ENCODE peak calls at places on chromosomes 6 and 20, in six cellular contexts. One of them, this sample, is unnamed.

GRCh38 chr6:155448823-155449789 is 6.5 kb downstream of the NOX3 start:
- DNase-seq in K562: no peak
- DNase-seq in H1: no peak
- DNase-seq in endothelial cell of umbilical vein: peak; percentile 48
- DNase-seq in HepG2: no peak
- DNase-seq in WTC11: no peak
- DNase-seq in this sample: no peak

GRCh38 chr20:25277051-25277801 is 29.3 kb downstream of the PYGB start:
- DNase-seq in H1: no peak
- DNase-seq in K562: no peak
- DNase-seq in endothelial cell of umbilical vein: no peak
- DNase-seq in WTC11: peak; percentile 6
- DNase-seq in HepG2: no peak
- DNase-seq in this sample: no peak

GRCh38 chr6:44234101-44235090 is 11.0 kb downstream of the SLC29A1 start:
- DNase-seq in H1: no peak
- DNase-seq in endothelial cell of umbilical vein: peak; percentile 69
- DNase-seq in K562: peak; percentile 83
- DNase-seq in WTC11: peak; percentile 79
- DNase-seq in HepG2: peak; percentile 78
- DNase-seq in this sample: peak; percentile 61

GRCh38 chr6:115514656-115515055 is 546.0 kb downstream of the FRK start:
- DNase-seq in H1: no peak
- DNase-seq in K562: no peak
- DNase-seq in HepG2: no peak
- DNase-seq in WTC11: no peak
- DNase-seq in endothelial cell of umbilical vein: no peak
- DNase-seq in this sample: no peak

GRCh38 chr6:75023634-75024033 is 182.2 kb downstream of the COL12A1 start:
- DNase-seq in WTC11: no peak
- DNase-seq in H1: no peak
- DNase-seq in endothelial cell of umbilical vein: peak; percentile 70
- DNase-seq in K562: no peak
- DNase-seq in HepG2: no peak
- DNase-seq in this sample: no peak

GRCh38 chr6:56961151-56961550 is 6.2 kb downstream of the BEND6 start:
- DNase-seq in WTC11: no peak
- DNase-seq in HepG2: no peak
- DNase-seq in H1: no peak
- DNase-seq in K562: no peak
- DNase-seq in endothelial cell of umbilical vein: no peak
- DNase-seq in this sample: peak; percentile 10

GRCh38 chr6:22737331-22737730 is 168.0 kb downstream of the HDGFL1 start:
- DNase-seq in H1: peak; percentile 44
- DNase-seq in endothelial cell of umbilical vein: peak; percentile 52
- DNase-seq in K562: no peak
- DNase-seq in HepG2: no peak
- DNase-seq in WTC11: peak; percentile 67
- DNase-seq in this sample: peak; percentile 34

GRCh38 chr6:2503816-2504494 is 246.8 kb downstream of the MYLK4 start:
- DNase-seq in H1: no peak
- DNase-seq in HepG2: peak; percentile 55
- DNase-seq in K562: no peak
- DNase-seq in endothelial cell of umbilical vein: no peak
- DNase-seq in WTC11: no peak
- DNase-seq in this sample: peak; percentile 77

GRCh38 chr20:61371501-61372150 is 119.6 kb downstream of the CDH4 start:
- DNase-seq in K562: no peak
- DNase-seq in HepG2: no peak
- DNase-seq in endothelial cell of umbilical vein: no peak
- DNase-seq in WTC11: no peak
- DNase-seq in H1: no peak
- DNase-seq in this sample: no peak

GRCh38 chr6:7115452-7116223 is 7.9 kb downstream of the RREB1 start:
- DNase-seq in WTC11: no peak
- DNase-seq in H1: no peak
- DNase-seq in K562: no peak
- DNase-seq in endothelial cell of umbilical vein: no peak
- DNase-seq in HepG2: no peak
- DNase-seq in this sample: no peak

GRCh38 chr6:148027201-148027600 is 315.4 kb upstream of the SASH1 start:
- DNase-seq in K562: no peak
- DNase-seq in endothelial cell of umbilical vein: no peak
- DNase-seq in HepG2: no peak
- DNase-seq in WTC11: no peak
- DNase-seq in H1: no peak
- DNase-seq in this sample: no peak

GRCh38 chr6:85673198-85674139 is 30.8 kb upstream of the SYNCRIP start:
- DNase-seq in H1: no peak
- DNase-seq in HepG2: no peak
- DNase-seq in WTC11: no peak
- DNase-seq in endothelial cell of umbilical vein: no peak
- DNase-seq in K562: no peak
- DNase-seq in this sample: no peak

GRCh38 chr20:48875914-48876240 is 45.6 kb upstream of the ARFGEF2 start:
- DNase-seq in WTC11: no peak
- DNase-seq in K562: peak; percentile 33
- DNase-seq in endothelial cell of umbilical vein: no peak
- DNase-seq in H1: no peak
- DNase-seq in HepG2: no peak
- DNase-seq in this sample: no peak

GRCh38 chr6:169990095-169991030 is 238.9 kb downstream of the ERMARD start:
- DNase-seq in WTC11: no peak
- DNase-seq in endothelial cell of umbilical vein: peak; percentile 26
- DNase-seq in HepG2: no peak
- DNase-seq in K562: no peak
- DNase-seq in H1: no peak
- DNase-seq in this sample: no peak

GRCh38 chr6:44989391-44989790 is 338.7 kb upstream of the RUNX2 start:
- DNase-seq in H1: no peak
- DNase-seq in HepG2: no peak
- DNase-seq in endothelial cell of umbilical vein: no peak
- DNase-seq in WTC11: no peak
- DNase-seq in K562: no peak
- DNase-seq in this sample: no peak

DNA sequence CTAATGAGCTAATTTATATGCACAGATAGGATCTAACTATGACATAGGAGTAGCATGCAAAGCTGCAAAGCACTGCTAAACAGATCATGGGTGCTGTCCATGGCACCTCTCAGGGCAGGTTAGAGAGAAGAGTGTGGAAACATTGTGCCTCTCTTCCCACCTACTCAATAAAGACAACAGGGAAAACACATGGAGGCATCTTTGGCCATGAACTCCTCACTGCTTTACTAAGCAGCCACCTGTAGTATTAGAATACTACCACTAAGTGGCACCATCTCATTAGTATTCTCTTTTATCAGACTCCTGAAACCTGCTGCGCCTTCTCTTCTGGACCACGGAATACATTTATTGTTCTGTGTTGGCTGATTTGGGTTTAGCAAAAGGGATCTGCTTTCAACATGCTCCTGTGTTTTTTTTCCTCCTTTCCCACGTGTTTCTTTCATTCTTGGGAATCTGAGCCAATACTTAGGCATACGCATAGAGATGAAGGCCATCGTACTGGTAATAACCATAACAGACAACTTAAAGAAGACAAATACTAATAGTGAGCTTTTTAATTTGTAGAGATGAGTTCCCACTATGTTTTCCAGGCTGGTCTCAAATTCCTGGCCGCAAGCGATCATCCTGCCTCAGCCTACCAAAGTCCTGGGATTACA is 9.4 kb upstream of the HDDC2 start:
- DNase-seq in HepG2: peak; percentile 68
- DNase-seq in K562: peak; percentile 50
- DNase-seq in WTC11: no peak
- DNase-seq in endothelial cell of umbilical vein: peak; percentile 64
- DNase-seq in H1: no peak
- DNase-seq in this sample: peak; percentile 63
- TF ChIP-seq JUN in HepG2: no peak
- TF ChIP-seq JUN in K562: no peak
- TF ChIP-seq JUN in WTC11: no peak
- TF ChIP-seq JUN in endothelial cell of umbilical vein: no peak
- TF ChIP-seq JUN in H1: no peak
- TF ChIP-seq JUN in this sample: no peak

GRCh38 chr6:70686548-70687133 is 19.0 kb downstream of the SMAP1 start:
- DNase-seq in WTC11: no peak
- DNase-seq in HepG2: peak; percentile 39
- DNase-seq in H1: no peak
- DNase-seq in endothelial cell of umbilical vein: peak; percentile 59
- DNase-seq in K562: peak; percentile 16
- DNase-seq in this sample: peak; percentile 7
- TF ChIP-seq JUN in WTC11: no peak
- TF ChIP-seq JUN in HepG2: no peak
- TF ChIP-seq JUN in H1: no peak
- TF ChIP-seq JUN in endothelial cell of umbilical vein: no peak
- TF ChIP-seq JUN in K562: no peak
- TF ChIP-seq JUN in this sample: no peak

DNA sequence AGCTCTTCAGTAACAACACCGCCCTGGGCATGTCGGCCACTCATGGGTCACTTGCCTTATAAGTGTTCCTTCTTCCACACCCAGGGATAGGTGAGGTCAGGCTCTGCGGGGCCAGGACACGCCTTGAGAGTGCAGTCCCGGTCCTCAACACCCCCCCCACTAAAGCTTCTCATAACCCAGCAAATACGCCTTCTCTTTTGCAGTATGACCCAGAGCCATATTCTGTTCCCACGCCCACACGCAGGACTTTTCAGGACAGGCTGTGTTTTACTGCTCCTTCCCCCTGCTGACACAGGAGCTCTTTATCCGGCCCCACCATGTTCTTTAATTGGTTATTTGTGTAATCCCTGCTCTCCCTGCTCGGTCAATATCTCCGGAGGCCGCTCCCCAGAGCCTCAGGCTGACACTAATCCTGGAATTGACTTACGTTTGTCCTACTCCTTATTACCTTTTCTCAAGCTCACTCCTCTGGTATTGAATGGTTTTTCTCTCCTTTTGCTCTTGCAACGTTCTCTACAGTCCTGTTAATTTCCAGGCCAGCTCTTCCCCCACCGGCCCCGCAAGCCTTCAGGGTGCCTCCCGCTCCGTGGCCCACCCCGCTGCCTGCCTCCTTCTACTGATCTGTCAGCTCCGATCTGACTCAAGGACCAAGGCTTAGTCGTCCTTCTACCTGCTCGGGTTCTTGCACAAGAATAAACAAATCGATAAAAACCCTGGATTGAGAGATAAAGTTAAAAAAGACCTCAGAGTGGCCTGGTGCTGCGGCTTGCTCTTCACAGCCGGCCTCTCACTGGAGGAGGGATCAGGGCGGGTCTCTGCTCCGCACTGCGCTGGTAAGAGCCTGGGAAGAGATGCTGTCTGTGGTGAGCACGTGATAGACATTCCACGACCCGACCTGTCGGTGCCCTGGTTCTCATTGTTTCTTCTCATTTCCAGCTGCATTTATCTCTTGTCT is 357.5 kb downstream of the ZFAND3 start:
- DNase-seq in endothelial cell of umbilical vein: no peak
- DNase-seq in H1: no peak
- DNase-seq in K562: no peak
- DNase-seq in WTC11: no peak
- DNase-seq in HepG2: peak; percentile 52
- DNase-seq in this sample: no peak
- TF ChIP-seq JUN in endothelial cell of umbilical vein: no peak
- TF ChIP-seq JUN in H1: no peak
- TF ChIP-seq JUN in K562: no peak
- TF ChIP-seq JUN in WTC11: no peak
- TF ChIP-seq JUN in HepG2: no peak
- TF ChIP-seq JUN in this sample: no peak

GRCh38 chr20:21505810-21506530 is 7.9 kb downstream of the NKX2-2 start:
- DNase-seq in endothelial cell of umbilical vein: peak; percentile 37
- DNase-seq in K562: peak; percentile 79
- DNase-seq in HepG2: no peak
- DNase-seq in WTC11: peak; percentile 73
- DNase-seq in H1: no peak
- DNase-seq in this sample: peak; percentile 73
- TF ChIP-seq JUN in endothelial cell of umbilical vein: no peak
- TF ChIP-seq JUN in K562: no peak
- TF ChIP-seq JUN in HepG2: no peak
- TF ChIP-seq JUN in WTC11: no peak
- TF ChIP-seq JUN in H1: no peak
- TF ChIP-seq JUN in this sample: no peak

This sample was measured in A549.